ENCODE peak calls at places on chromosomes 13 and 19, in seven cellular contexts. V, K, N, E, S, M and W are unnamed samples.

GRCh38 chr19:13013649-13014048 is 18.4 kb downstream of the NFIX start:
- DNase-seq in S (no peak), V (no peak), M (no peak), E (no peak), K (peak; percentile 66), N (no peak), W (no peak)

GRCh38 chr13:76226941-76227340 is 590.8 kb downstream of the LMO7 start:
- DNase-seq in V (peak; percentile 88), E (no peak), K (no peak), S (no peak), N (no peak), M (no peak), W (no peak)

GRCh38 chr19:49387936-49388372 is at the start of gene KASH5:
- DNase-seq in S (no peak), M (peak; percentile 86), K (no peak), E (no peak), N (peak; percentile 77), V (peak; percentile 8), W (no peak)

GRCh38 chr13:30998548-30999140 is 66.2 kb downstream of the TEX26 start:
- DNase-seq in V (peak; percentile 73), K (peak; percentile 55), S (peak; percentile 79), E (no peak), M (no peak), N (peak; percentile 32), W (no peak)

GRCh38 chr13:37934339-37935191 is 65.0 kb upstream of the TRPC4 start:
- DNase-seq in S (no peak), V (no peak), E (no peak), M (no peak), K (no peak), N (no peak), W (no peak)

GRCh38 chr19:1154731-1155351 is 19.2 kb downstream of the SBNO2 start:
- DNase-seq in E (no peak), N (peak; percentile 96), K (peak; percentile 98), M (peak; percentile 94), V (peak; percentile 86), S (peak; percentile 80), W (no peak)

GRCh38 chr13:108877300-108877699 is 247.9 kb downstream of the MYO16 start:
- DNase-seq in S (peak; percentile 4), V (peak; percentile 51), N (no peak), K (peak; percentile 38), M (no peak), E (no peak), W (no peak)

GRCh38 chr13:71374471-71375041 is 492.4 kb downstream of the DACH1 start:
- DNase-seq in M (no peak), N (peak; percentile 4), K (no peak), S (no peak), V (no peak), E (no peak), W (no peak)

GRCh38 chr13:90518398-90518797 is 829.1 kb upstream of the MIR17HG start:
- DNase-seq in E (no peak), S (no peak), K (no peak), N (no peak), M (no peak), V (no peak), W (no peak)
- H3K27ac ChIP-seq in E (no peak overlapping the region), S (no peak overlapping the region), K (no peak overlapping the region), N (no peak overlapping the region), M (no peak overlapping the region), V (no peak overlapping the region), W (peak overlapping the region; percentile 60)

GRCh38 chr19:14957464-14957863 is 16.2 kb downstream of the OR7C2 start:
- DNase-seq in N (no peak), M (no peak), E (no peak), S (no peak), K (no peak), V (no peak), W (no peak)
- H3K9me3 ChIP-seq in N (no peaks in the 10 kb centered on the region), M (peaks cover 2% of the 10 kb centered on the region), E (peaks cover 25% of the 10 kb centered on the region), S (peaks cover 17% of the 10 kb centered on the region), K (no peaks in the 10 kb centered on the region), V (peaks cover 33% of the 10 kb centered on the region), W (no peaks in the 10 kb centered on the region)

DNA sequence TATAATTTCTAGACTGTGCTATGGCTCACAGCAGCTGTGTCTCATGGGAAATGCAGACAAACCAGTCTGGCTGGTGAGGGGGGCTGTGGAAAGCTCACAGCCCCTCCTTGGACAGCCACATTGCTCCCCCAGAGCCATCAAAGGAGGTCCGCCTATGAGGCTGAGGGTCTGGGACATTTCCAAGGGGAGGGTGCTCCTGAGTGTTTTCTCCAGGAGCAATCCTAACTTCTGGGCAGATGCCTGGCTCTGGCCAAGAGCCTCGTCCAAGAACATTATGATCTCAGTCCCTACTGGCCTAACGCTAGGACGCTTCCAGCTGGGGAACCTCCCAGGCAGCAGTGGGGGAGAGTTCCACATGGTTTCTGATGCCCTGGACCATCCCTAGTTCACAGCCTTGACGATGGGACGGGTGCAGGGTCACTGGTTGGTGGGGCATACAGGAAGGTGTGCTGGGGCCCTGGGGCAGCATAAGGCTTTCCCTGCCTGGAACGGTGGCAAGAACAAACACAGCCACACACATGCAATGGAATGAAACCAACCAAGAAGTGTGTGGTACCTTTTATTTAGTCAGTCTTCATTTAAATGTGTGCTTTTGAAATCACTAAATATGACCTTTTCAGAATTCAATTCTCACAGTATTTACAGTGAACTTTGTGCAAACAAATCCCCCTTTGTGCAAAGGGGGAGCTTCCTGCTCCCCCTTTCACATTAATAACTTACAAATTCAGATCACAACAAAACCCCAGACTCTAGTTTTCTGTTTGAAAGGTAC is 60.6 kb downstream of the CDADC1 start:
- DNase-seq in E (no peak), M (peak; percentile 90), N (peak; percentile 81), K (peak; percentile 85), S (peak; percentile 39), V (peak; percentile 66), W (no peak)
- H3K27ac ChIP-seq in E (no peak overlapping the region), M (peak overlapping the region; percentile 97), N (no peak overlapping the region), K (peak overlapping the region; percentile 64), S (peak overlapping the region; percentile 1), V (peak overlapping the region; percentile 91), W (no peak overlapping the region)

GRCh38 chr13:46607768-46608553 is 55.0 kb downstream of the LRCH1 start:
- DNase-seq in N (no peak), E (no peak), M (no peak), K (no peak), V (no peak), S (no peak), W (no peak)
- H3K9me3 ChIP-seq in N (no peaks in the 10 kb centered on the region), E (no peaks in the 10 kb centered on the region), M (no peaks in the 10 kb centered on the region), K (no peaks in the 10 kb centered on the region), V (no peaks in the 10 kb centered on the region), S (no peaks in the 10 kb centered on the region), W (no peaks in the 10 kb centered on the region)

GRCh38 chr19:11152318-11153062 is 3.1 kb downstream of the SPC24 start:
- DNase-seq in N (peak; percentile 86), K (peak; percentile 90), S (peak; percentile 52), E (no peak), V (peak; percentile 78), M (peak; percentile 67), W (no peak)
- H3K27ac ChIP-seq in N (no peak overlapping the region), K (peak overlapping the region; percentile 90), S (no peak overlapping the region), E (no peak overlapping the region), V (peak overlapping the region; percentile 63), M (peak overlapping the region; percentile 97), W (no peak overlapping the region)

DNA sequence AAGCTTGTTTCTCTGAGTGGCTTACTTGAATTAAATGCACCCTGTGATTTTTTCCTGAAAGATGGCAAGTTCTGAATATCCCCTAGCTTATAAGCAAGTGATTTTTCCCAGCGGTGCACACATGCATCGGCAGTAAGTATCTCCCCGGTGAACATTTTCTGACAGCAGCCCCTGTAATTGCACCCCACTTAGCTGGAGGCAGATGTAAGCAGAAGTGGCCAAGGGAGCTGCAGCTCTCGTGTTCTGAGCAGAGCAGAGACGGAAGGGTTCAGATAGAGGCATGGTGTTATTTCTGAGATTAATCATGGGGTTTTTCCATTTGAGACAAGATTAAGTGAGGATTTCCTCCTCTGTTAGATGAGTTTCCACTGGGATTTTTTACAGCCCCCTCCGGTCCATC is 340.5 kb downstream of the SLC7A1 start:
- DNase-seq in K (no peak), S (no peak), E (no peak), M (no peak), N (no peak), V (no peak), W (no peak)
- H3K9me3 ChIP-seq in K (no peaks in the 10 kb centered on the region), S (peaks cover 9% of the 10 kb centered on the region), E (no peaks in the 10 kb centered on the region), M (no peaks in the 10 kb centered on the region), N (no peaks in the 10 kb centered on the region), V (peaks cover 8% of the 10 kb centered on the region), W (no peaks in the 10 kb centered on the region)

GRCh38 chr13:52450793-52451116 is 321 bp upstream of the VPS36 start:
- DNase-seq in S (no peak), E (no peak), N (no peak), K (no peak), V (no peak), M (no peak), W (no peak)
- H3K27ac ChIP-seq in S (no peak overlapping the region), E (no peak overlapping the region), N (no peak overlapping the region), K (no peak overlapping the region), V (no peak overlapping the region), M (no peak overlapping the region), W (no peak overlapping the region)

GRCh38 chr13:112250788-112251445 is 125.2 kb upstream of the SPACA7 start:
- DNase-seq in K (no peak), V (no peak), N (no peak), S (no peak), M (no peak), E (no peak), W (no peak)

GRCh38 chr13:112252744-112253590 is 123.2 kb upstream of the SPACA7 start:
- DNase-seq in V (no peak), K (no peak), N (no peak), M (no peak), S (no peak), E (no peak), W (no peak)

GRCh38 chr13:112253631-112254030 is 122.5 kb upstream of the SPACA7 start:
- DNase-seq in M (no peak), N (no peak), E (no peak), K (no peak), V (no peak), S (no peak), W (no peak)

GRCh38 chr13:112249644-112250610 is 126.2 kb upstream of the SPACA7 start:
- DNase-seq in N (no peak), M (no peak), V (no peak), E (no peak), K (no peak), S (no peak), W (no peak)

DNA sequence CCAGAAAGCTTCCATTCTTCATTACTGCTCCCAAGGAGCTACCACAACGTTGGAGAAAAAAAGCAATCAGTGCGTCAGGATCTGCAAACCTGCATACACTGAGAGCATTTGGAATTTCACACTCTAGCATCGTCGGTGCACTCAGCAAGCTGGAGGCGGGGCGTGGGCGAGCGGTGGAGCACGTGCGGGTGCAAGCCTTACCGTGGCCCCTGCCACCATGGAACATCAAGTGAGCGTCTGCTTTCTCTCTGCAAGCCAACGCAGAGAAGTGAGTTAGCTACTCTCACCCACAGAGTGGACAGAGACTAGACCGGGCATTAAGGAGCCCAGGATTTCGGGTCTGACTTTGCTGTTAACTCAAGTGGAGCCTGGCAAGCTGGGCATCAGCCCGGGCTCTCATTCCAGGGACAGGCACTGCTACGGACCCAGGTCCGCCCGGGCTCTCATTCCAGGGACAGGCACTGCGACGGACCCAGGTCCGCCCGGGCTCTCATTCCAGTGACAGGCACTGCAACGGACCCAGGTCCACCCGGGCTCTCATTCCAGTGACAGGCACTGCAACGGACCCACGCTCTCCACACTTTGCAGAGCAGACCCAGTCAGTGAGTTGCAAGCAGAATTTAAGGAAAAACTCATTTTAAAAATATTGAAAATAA is 124.1 kb upstream of the SPACA7 start:
- DNase-seq in V (no peak), K (no peak), S (no peak), M (no peak), E (no peak), N (no peak), W (no peak)
- H3K9me3 ChIP-seq in V (peaks cover 78% of the 10 kb centered on the region), K (no peaks in the 10 kb centered on the region), S (peaks cover 18% of the 10 kb centered on the region), M (no peaks in the 10 kb centered on the region), E (peaks cover 2% of the 10 kb centered on the region), N (no peaks in the 10 kb centered on the region), W (no peaks in the 10 kb centered on the region)

GRCh38 chr13:51745236-51745635 is 58.7 kb downstream of the DHRS12 start:
- DNase-seq in S (no peak), E (no peak), N (no peak), K (no peak), M (no peak), V (no peak), W (no peak)
- H3K27ac ChIP-seq in S (no peak overlapping the region), E (no peak overlapping the region), N (no peak overlapping the region), K (no peak overlapping the region), M (no peak overlapping the region), V (no peak overlapping the region), W (no peak overlapping the region)